ENCODE peak calls at places on chromosomes 4 and X, in five cellular contexts. One of them, this sample, is unnamed.

GRCh38 chrX:84340981-84341380 is 153.0 kb upstream of the RPS6KA6 start:
- DNase-seq in hippocampal formation: no peak
- DNase-seq in A172: no peak
- DNase-seq in T-helper 2 cell: no peak
- DNase-seq in endothelial cell: no peak
- DNase-seq in this sample: no peak

GRCh38 chr4:40918330-40918729 is 168.6 kb downstream of the NSUN7 start:
- DNase-seq in hippocampal formation: no peak
- DNase-seq in A172: peak
- DNase-seq in T-helper 2 cell: no peak
- DNase-seq in endothelial cell: no peak
- DNase-seq in this sample: no peak

GRCh38 chr4:154164931-154165839 is 326.4 kb downstream of the DCHS2 start:
- DNase-seq in hippocampal formation: peak
- DNase-seq in A172: peak
- DNase-seq in T-helper 2 cell: no peak
- DNase-seq in endothelial cell: no peak
- DNase-seq in this sample: no peak

GRCh38 chr4:153204247-153205027 is at the start of gene TRIM2:
- DNase-seq in hippocampal formation: peak
- DNase-seq in A172: peak
- DNase-seq in T-helper 2 cell: no peak
- DNase-seq in endothelial cell: peak
- DNase-seq in this sample: peak

GRCh38 chrX:68842781-68843581 is 14.2 kb downstream of the EFNB1 start:
- DNase-seq in hippocampal formation: no peak
- DNase-seq in A172: peak
- DNase-seq in T-helper 2 cell: no peak
- DNase-seq in endothelial cell: no peak
- DNase-seq in this sample: no peak

GRCh38 chr4:127469575-127470289 is 163.0 kb upstream of the INTU start:
- DNase-seq in hippocampal formation: no peak
- DNase-seq in A172: no peak
- DNase-seq in T-helper 2 cell: no peak
- DNase-seq in endothelial cell: no peak
- DNase-seq in this sample: no peak

GRCh38 chr4:143375326-143376073 is 38.8 kb downstream of the GAB1 start:
- DNase-seq in hippocampal formation: peak
- DNase-seq in A172: peak
- DNase-seq in T-helper 2 cell: no peak
- DNase-seq in endothelial cell: peak
- DNase-seq in this sample: no peak

GRCh38 chr4:156790866-156791265 is 180.7 kb downstream of the PDGFC start:
- DNase-seq in hippocampal formation: no peak
- DNase-seq in A172: peak
- DNase-seq in T-helper 2 cell: no peak
- DNase-seq in endothelial cell: no peak
- DNase-seq in this sample: no peak

GRCh38 chrX:31993635-31994034 is 921.8 kb upstream of the FTHL17 start:
- DNase-seq in hippocampal formation: no peak
- DNase-seq in A172: no peak
- DNase-seq in T-helper 2 cell: no peak
- DNase-seq in endothelial cell: no peak
- DNase-seq in this sample: no peak

GRCh38 chr4:182929296-182929695 is 12.1 kb upstream of the DCTD start:
- DNase-seq in hippocampal formation: no peak
- DNase-seq in A172: peak
- DNase-seq in T-helper 2 cell: no peak
- DNase-seq in endothelial cell: no peak
- DNase-seq in this sample: no peak

GRCh38 chr4:183097251-183098079 is 1.6 kb upstream of the WWC2 start:
- DNase-seq in hippocampal formation: no peak
- DNase-seq in A172: no peak
- DNase-seq in T-helper 2 cell: no peak
- DNase-seq in endothelial cell: peak
- DNase-seq in this sample: no peak

GRCh38 chr4:163492951-163493504 is 1.5 kb upstream of the TMA16 start:
- DNase-seq in hippocampal formation: no peak
- DNase-seq in A172: no peak
- DNase-seq in T-helper 2 cell: no peak
- DNase-seq in endothelial cell: no peak
- DNase-seq in this sample: no peak

GRCh38 chrX:28205905-28206304 is 224.7 kb upstream of the DCAF8L1 start:
- DNase-seq in hippocampal formation: no peak
- DNase-seq in A172: no peak
- DNase-seq in T-helper 2 cell: no peak
- DNase-seq in endothelial cell: no peak
- DNase-seq in this sample: no peak